ENCODE peak calls at places on chromosomes 2 and 18, in eight cellular contexts. One of them, this sample, is unnamed.

GRCh38 chr2:237164474-237165047 is 78.9 kb downstream of the COPS8 start:
- DNase-seq in uterus: no peak
- DNase-seq in kidney epithelial cell: no peak
- DNase-seq in epithelial cell of esophagus: no peak
- DNase-seq in dorsolateral prefrontal cortex: no peak
- DNase-seq in GM12865: no peak
- DNase-seq in BJ: no peak
- DNase-seq in GM23338: no peak
- DNase-seq in this sample: no peak

GRCh38 chr18:34661464-34662087 is 48.5 kb upstream of the DTNA start:
- DNase-seq in epithelial cell of esophagus: peak
- DNase-seq in GM23338: peak
- DNase-seq in BJ: no peak
- DNase-seq in dorsolateral prefrontal cortex: no peak
- DNase-seq in GM12865: peak
- DNase-seq in kidney epithelial cell: no peak
- DNase-seq in uterus: no peak
- DNase-seq in this sample: peak

GRCh38 chr2:88692187-88692586 is 714 bp downstream of the RPIA start:
- DNase-seq in BJ: no peak
- DNase-seq in epithelial cell of esophagus: peak
- DNase-seq in kidney epithelial cell: no peak
- DNase-seq in dorsolateral prefrontal cortex: no peak
- DNase-seq in uterus: no peak
- DNase-seq in GM12865: peak
- DNase-seq in GM23338: peak
- DNase-seq in this sample: peak

GRCh38 chr18:41899535-41899934 is 55.5 kb upstream of the PIK3C3 start:
- DNase-seq in epithelial cell of esophagus: peak
- DNase-seq in uterus: no peak
- DNase-seq in BJ: no peak
- DNase-seq in kidney epithelial cell: no peak
- DNase-seq in dorsolateral prefrontal cortex: no peak
- DNase-seq in GM23338: peak
- DNase-seq in GM12865: no peak
- DNase-seq in this sample: no peak

GRCh38 chr2:189254268-189254883 is 74.8 kb upstream of the COL5A2 start:
- DNase-seq in uterus: peak
- DNase-seq in kidney epithelial cell: no peak
- DNase-seq in BJ: peak
- DNase-seq in GM23338: no peak
- DNase-seq in dorsolateral prefrontal cortex: no peak
- DNase-seq in GM12865: no peak
- DNase-seq in epithelial cell of esophagus: peak
- DNase-seq in this sample: peak

GRCh38 chr2:149223472-149224062 is 106.8 kb upstream of the LYPD6 start:
- DNase-seq in GM12865: no peak
- DNase-seq in BJ: no peak
- DNase-seq in GM23338: peak
- DNase-seq in epithelial cell of esophagus: no peak
- DNase-seq in uterus: no peak
- DNase-seq in kidney epithelial cell: no peak
- DNase-seq in dorsolateral prefrontal cortex: no peak
- DNase-seq in this sample: peak

GRCh38 chr2:138615257-138615656 is 113.7 kb downstream of the SPOPL start:
- DNase-seq in kidney epithelial cell: peak
- DNase-seq in dorsolateral prefrontal cortex: no peak
- DNase-seq in GM23338: no peak
- DNase-seq in GM12865: peak
- DNase-seq in epithelial cell of esophagus: peak
- DNase-seq in BJ: no peak
- DNase-seq in uterus: no peak
- DNase-seq in this sample: no peak

GRCh38 chr18:40821596-40822243 is 1133.3 kb upstream of the PIK3C3 start:
- DNase-seq in GM23338: no peak
- DNase-seq in uterus: no peak
- DNase-seq in dorsolateral prefrontal cortex: no peak
- DNase-seq in GM12865: no peak
- DNase-seq in epithelial cell of esophagus: no peak
- DNase-seq in BJ: no peak
- DNase-seq in kidney epithelial cell: no peak
- DNase-seq in this sample: peak

GRCh38 chr18:3508576-3509559 is 58.9 kb downstream of the TGIF1 start:
- DNase-seq in kidney epithelial cell: no peak
- DNase-seq in GM23338: peak
- DNase-seq in epithelial cell of esophagus: peak
- DNase-seq in BJ: no peak
- DNase-seq in dorsolateral prefrontal cortex: no peak
- DNase-seq in GM12865: no peak
- DNase-seq in uterus: no peak
- DNase-seq in this sample: no peak

GRCh38 chr18:76519156-76519549 is 24.1 kb upstream of the ZNF516 start:
- DNase-seq in epithelial cell of esophagus: no peak
- DNase-seq in dorsolateral prefrontal cortex: no peak
- DNase-seq in GM23338: peak
- DNase-seq in GM12865: no peak
- DNase-seq in kidney epithelial cell: no peak
- DNase-seq in uterus: no peak
- DNase-seq in BJ: no peak
- DNase-seq in this sample: peak

GRCh38 chr2:215833531-215834162 is 179.7 kb downstream of the MREG start:
- DNase-seq in GM12865: no peak
- DNase-seq in dorsolateral prefrontal cortex: no peak
- DNase-seq in GM23338: peak
- DNase-seq in uterus: no peak
- DNase-seq in BJ: no peak
- DNase-seq in epithelial cell of esophagus: peak
- DNase-seq in kidney epithelial cell: peak
- DNase-seq in this sample: peak

GRCh38 chr2:226405465-226405864 is 394.2 kb downstream of the IRS1 start:
- DNase-seq in BJ: no peak
- DNase-seq in epithelial cell of esophagus: no peak
- DNase-seq in GM12865: no peak
- DNase-seq in GM23338: no peak
- DNase-seq in kidney epithelial cell: no peak
- DNase-seq in uterus: no peak
- DNase-seq in dorsolateral prefrontal cortex: no peak
- DNase-seq in this sample: no peak

GRCh38 chr18:35983818-35984217 is 11.3 kb downstream of the RMP24 start:
- DNase-seq in epithelial cell of esophagus: peak
- DNase-seq in dorsolateral prefrontal cortex: no peak
- DNase-seq in GM12865: no peak
- DNase-seq in BJ: peak
- DNase-seq in GM23338: no peak
- DNase-seq in kidney epithelial cell: no peak
- DNase-seq in uterus: no peak
- DNase-seq in this sample: no peak

GRCh38 chr2:120367649-120368048 is 21.7 kb downstream of the INHBB start:
- DNase-seq in uterus: no peak
- DNase-seq in GM23338: no peak
- DNase-seq in kidney epithelial cell: peak
- DNase-seq in GM12865: no peak
- DNase-seq in BJ: no peak
- DNase-seq in dorsolateral prefrontal cortex: no peak
- DNase-seq in epithelial cell of esophagus: no peak
- DNase-seq in this sample: no peak

GRCh38 chr2:121409388-121409787 is 121.3 kb upstream of the RNU4ATAC start:
- DNase-seq in epithelial cell of esophagus: no peak
- DNase-seq in dorsolateral prefrontal cortex: no peak
- DNase-seq in GM23338: no peak
- DNase-seq in GM12865: no peak
- DNase-seq in uterus: no peak
- DNase-seq in kidney epithelial cell: no peak
- DNase-seq in BJ: no peak
- DNase-seq in this sample: no peak

GRCh38 chr2:1088941-1089340 is 138.3 kb downstream of the SNTG2 start:
- DNase-seq in GM12865: no peak
- DNase-seq in dorsolateral prefrontal cortex: no peak
- DNase-seq in epithelial cell of esophagus: no peak
- DNase-seq in kidney epithelial cell: no peak
- DNase-seq in BJ: no peak
- DNase-seq in GM23338: no peak
- DNase-seq in uterus: no peak
- DNase-seq in this sample: no peak

GRCh38 chr2:179332903-179333302 is 68.3 kb upstream of the SESTD1 start:
- DNase-seq in GM12865: no peak
- DNase-seq in BJ: no peak
- DNase-seq in uterus: no peak
- DNase-seq in GM23338: no peak
- DNase-seq in kidney epithelial cell: no peak
- DNase-seq in epithelial cell of esophagus: peak
- DNase-seq in dorsolateral prefrontal cortex: no peak
- DNase-seq in this sample: no peak

GRCh38 chr2:174025271-174026121 is 60.3 kb upstream of the SP3 start:
- DNase-seq in epithelial cell of esophagus: no peak
- DNase-seq in kidney epithelial cell: no peak
- DNase-seq in BJ: peak
- DNase-seq in uterus: peak
- DNase-seq in dorsolateral prefrontal cortex: no peak
- DNase-seq in GM12865: no peak
- DNase-seq in GM23338: peak
- DNase-seq in this sample: peak

DNA sequence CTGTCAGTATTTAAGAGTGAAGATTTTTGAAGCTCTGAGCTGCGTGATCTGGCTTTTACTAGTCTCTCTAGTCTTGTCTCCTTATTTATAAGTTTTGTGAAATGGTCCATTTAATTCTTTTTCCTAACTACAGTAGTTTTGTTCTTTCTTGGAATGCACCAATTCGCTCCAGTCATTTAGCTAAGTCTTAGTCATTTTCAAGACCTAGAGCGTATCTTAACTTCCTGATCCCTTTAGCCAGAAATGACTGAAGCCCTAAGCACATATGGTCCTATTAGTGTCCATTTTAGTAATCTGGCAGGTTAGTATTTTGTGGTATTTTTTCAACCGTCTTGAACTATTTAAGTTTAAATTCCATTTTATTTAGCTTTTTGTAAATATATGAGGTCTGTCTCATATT is 3.6 kb downstream of the BIRC6 start:
- DNase-seq in kidney epithelial cell: peak
- DNase-seq in GM12865: peak
- DNase-seq in epithelial cell of esophagus: peak
- DNase-seq in dorsolateral prefrontal cortex: no peak
- DNase-seq in uterus: no peak
- DNase-seq in GM23338: no peak
- DNase-seq in BJ: no peak
- DNase-seq in this sample: no peak
- H3K4me3 ChIP-seq in kidney epithelial cell: no peak
- H3K4me3 ChIP-seq in GM12865: peak
- H3K4me3 ChIP-seq in epithelial cell of esophagus: no peak
- H3K4me3 ChIP-seq in dorsolateral prefrontal cortex: no peak
- H3K4me3 ChIP-seq in uterus: no peak
- H3K4me3 ChIP-seq in GM23338: no peak
- H3K4me3 ChIP-seq in BJ: no peak
- H3K4me3 ChIP-seq in this sample: no peak

GRCh38 chr2:119157850-119158511 is 570 bp downstream of the C1QL2 start:
- DNase-seq in dorsolateral prefrontal cortex: no peak
- DNase-seq in uterus: no peak
- DNase-seq in epithelial cell of esophagus: no peak
- DNase-seq in BJ: no peak
- DNase-seq in GM12865: no peak
- DNase-seq in kidney epithelial cell: no peak
- DNase-seq in GM23338: peak
- DNase-seq in this sample: no peak
- H3K4me3 ChIP-seq in dorsolateral prefrontal cortex: peak
- H3K4me3 ChIP-seq in uterus: no peak
- H3K4me3 ChIP-seq in epithelial cell of esophagus: no peak
- H3K4me3 ChIP-seq in BJ: no peak
- H3K4me3 ChIP-seq in GM12865: no peak
- H3K4me3 ChIP-seq in kidney epithelial cell: no peak
- H3K4me3 ChIP-seq in GM23338: peak
- H3K4me3 ChIP-seq in this sample: no peak

DNA sequence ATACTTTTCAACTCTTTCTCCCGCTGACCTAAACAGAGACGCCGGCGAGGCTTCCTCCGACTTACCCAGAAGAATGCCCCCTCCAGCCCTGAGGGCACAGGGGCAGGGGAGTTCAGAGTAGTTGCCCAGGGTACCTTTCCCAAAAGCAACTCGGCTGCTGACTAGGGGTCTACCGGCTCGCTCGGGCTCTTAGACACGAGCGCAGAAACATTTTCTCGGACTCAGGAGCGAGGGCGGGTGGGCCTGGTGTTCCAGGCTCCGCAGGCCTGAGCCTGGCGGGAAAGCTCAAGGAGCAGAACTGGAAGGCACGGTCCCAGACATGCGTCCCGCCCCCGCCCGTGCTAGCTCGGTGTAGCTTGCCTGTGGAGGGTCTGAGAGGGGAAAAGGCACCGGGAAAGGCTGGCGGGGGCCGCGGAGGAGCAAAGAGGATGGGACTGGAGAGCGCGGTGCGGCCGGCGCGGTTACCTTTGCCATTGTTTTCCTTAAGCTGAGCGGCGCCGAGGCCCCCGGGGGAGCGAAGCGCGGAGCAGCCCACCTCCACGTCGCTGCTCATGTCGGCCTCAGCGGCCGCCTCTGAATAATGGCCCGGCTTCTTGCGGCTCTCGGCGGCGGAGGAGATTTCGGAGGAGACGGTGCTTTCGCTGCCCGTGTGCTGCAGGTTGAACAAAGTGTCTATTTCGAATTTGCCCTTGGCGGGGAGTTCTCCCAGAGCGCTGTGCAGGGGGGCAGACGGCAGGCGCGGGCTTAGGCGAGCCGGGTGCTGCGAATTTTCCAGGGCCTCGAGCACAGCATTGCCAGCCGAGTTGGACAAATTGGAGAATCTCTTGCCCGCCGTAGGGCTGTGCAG is 654 bp downstream of the EVX2 start:
- DNase-seq in kidney epithelial cell: no peak
- DNase-seq in GM12865: no peak
- DNase-seq in BJ: no peak
- DNase-seq in uterus: no peak
- DNase-seq in epithelial cell of esophagus: no peak
- DNase-seq in dorsolateral prefrontal cortex: no peak
- DNase-seq in GM23338: peak
- DNase-seq in this sample: peak
- H3K4me3 ChIP-seq in kidney epithelial cell: no peak
- H3K4me3 ChIP-seq in GM12865: no peak
- H3K4me3 ChIP-seq in BJ: no peak
- H3K4me3 ChIP-seq in uterus: no peak
- H3K4me3 ChIP-seq in epithelial cell of esophagus: no peak
- H3K4me3 ChIP-seq in dorsolateral prefrontal cortex: no peak
- H3K4me3 ChIP-seq in GM23338: peak
- H3K4me3 ChIP-seq in this sample: no peak

DNA sequence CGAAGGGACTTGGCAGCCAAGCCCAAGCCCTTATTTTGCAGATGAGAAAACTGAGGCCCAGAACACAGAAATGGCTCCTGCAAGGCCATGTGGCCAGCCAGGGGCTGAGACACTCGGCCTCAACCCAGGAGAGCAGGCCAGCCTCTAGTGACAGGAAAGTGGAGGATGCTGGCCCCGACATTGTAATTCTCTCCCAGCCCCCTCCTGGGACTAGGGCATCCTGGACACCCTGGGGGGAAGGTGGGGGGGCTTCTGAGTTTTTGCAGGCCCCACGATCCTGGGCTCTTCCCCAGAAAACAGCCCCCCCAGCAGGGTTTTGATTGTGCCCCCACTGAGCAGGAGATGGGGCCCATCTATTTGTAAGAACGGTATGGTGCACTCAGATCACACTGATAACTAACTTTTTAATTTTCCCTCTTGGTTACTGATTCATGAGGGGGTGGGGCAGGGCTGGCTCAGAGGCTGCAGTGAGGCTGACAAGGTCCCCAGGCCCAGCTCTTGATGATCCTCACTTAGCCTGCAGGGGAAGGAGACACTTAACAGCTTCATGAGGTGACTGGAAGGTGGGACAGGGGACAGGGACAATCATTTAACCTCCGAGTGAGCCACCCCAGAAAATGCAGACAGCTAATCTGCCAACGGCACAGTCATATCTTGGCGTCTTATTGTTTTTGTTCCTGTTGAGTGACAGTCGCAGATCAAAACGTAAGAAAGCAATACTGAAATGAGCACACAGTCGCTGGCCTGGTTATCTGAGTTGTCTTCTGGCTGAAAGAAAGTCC is 18.9 kb downstream of the SMAD7 start:
- DNase-seq in kidney epithelial cell: no peak
- DNase-seq in uterus: no peak
- DNase-seq in dorsolateral prefrontal cortex: no peak
- DNase-seq in GM23338: no peak
- DNase-seq in BJ: no peak
- DNase-seq in GM12865: peak
- DNase-seq in epithelial cell of esophagus: no peak
- DNase-seq in this sample: peak
- H3K4me3 ChIP-seq in kidney epithelial cell: no peak
- H3K4me3 ChIP-seq in uterus: no peak
- H3K4me3 ChIP-seq in dorsolateral prefrontal cortex: no peak
- H3K4me3 ChIP-seq in GM23338: peak
- H3K4me3 ChIP-seq in BJ: no peak
- H3K4me3 ChIP-seq in GM12865: peak
- H3K4me3 ChIP-seq in epithelial cell of esophagus: no peak
- H3K4me3 ChIP-seq in this sample: no peak

This sample was measured in mesendoderm.